ENCODE peak calls at places on chromosomes 7 and 10, in five cellular contexts. K, Z, S, A and B are unnamed samples.

GRCh38 chr7:129886184-129886817 is 66.5 kb downstream of the UBE2H start:
- DNase-seq in K (no peak), Z (no peak), S (no peak), A (no peak), B (no peak)

GRCh38 chr7:155163696-155164095 is 93.6 kb downstream of the HTR5A start:
- DNase-seq in K (no peak), Z (no peak), S (no peak), A (no peak), B (no peak)

GRCh38 chr10:129690248-129691070 is 223.4 kb downstream of the MGMT start:
- DNase-seq in K (no peak), Z (no peak), S (peak), A (no peak), B (no peak)

GRCh38 chr10:97479939-97480338 is 18.3 kb downstream of the MMS19 start:
- DNase-seq in K (no peak), Z (peak), S (no peak), A (no peak), B (no peak)

GRCh38 chr7:155344270-155344617 is 46.6 kb downstream of the INSIG1 start:
- DNase-seq in K (no peak), Z (no peak), S (no peak), A (no peak), B (no peak)

GRCh38 chr7:137583199-137583598 is 239.7 kb upstream of the PTN start:
- DNase-seq in K (no peak), Z (no peak), S (no peak), A (no peak), B (no peak)

GRCh38 chr10:98858525-98858924 is 377.1 kb downstream of the HPSE2 start:
- DNase-seq in K (no peak), Z (peak), S (no peak), A (no peak), B (no peak)

GRCh38 chr7:110595694-110596093 is 495.2 kb upstream of the LRRN3 start:
- DNase-seq in K (no peak), Z (no peak), S (no peak), A (no peak), B (no peak)

GRCh38 chr7:36299223-36299760 is 90.4 kb upstream of the ANLN start:
- DNase-seq in K (no peak), Z (no peak), S (no peak), A (no peak), B (no peak)

GRCh38 chr7:82593780-82594179 is 150.2 kb upstream of the CACNA2D1 start:
- DNase-seq in K (no peak), Z (no peak), S (no peak), A (no peak), B (no peak)

GRCh38 chr10:114492351-114493037 is 88.2 kb upstream of the AFAP1L2 start:
- DNase-seq in K (no peak), Z (no peak), S (no peak), A (no peak), B (no peak)

GRCh38 chr10:103458720-103459119 is at the start of gene CALHM1:
- DNase-seq in K (no peak), Z (peak), S (no peak), A (no peak), B (no peak)

GRCh38 chr10:106956216-106956915 is 208.1 kb downstream of the SORCS1 start:
- DNase-seq in K (no peak), Z (no peak), S (no peak), A (no peak), B (no peak)